ENCODE peak calls at places on chromosome 6, in five cellular contexts. One of them, this sample, is unnamed.

GRCh38 chr6:124055986-124056385 is 252.3 kb downstream of the NKAIN2 start:
- DNase-seq in activated CD4-positive, alpha-beta T cell treated with anti-CD3 and anti-CD28 coated beads, Interleukin-2, amount 50 U/mL, for 24 hours: no peak
- DNase-seq in CD4-positive, CD25-positive, alpha-beta regulatory T cell: no peak
- DNase-seq in osteocyte: no peak
- DNase-seq in stimulated activated CD4-positive, alpha-beta T cell treated with anti-CD3 and anti-CD28 coated beads, TNF-alpha, amount 100 ng/mL, for 4 hours: no peak
- DNase-seq in this sample: no peak

GRCh38 chr6:169793408-169793807 is 42.0 kb downstream of the ERMARD start:
- DNase-seq in activated CD4-positive, alpha-beta T cell treated with anti-CD3 and anti-CD28 coated beads, Interleukin-2, amount 50 U/mL, for 24 hours: no peak
- DNase-seq in CD4-positive, CD25-positive, alpha-beta regulatory T cell: no peak
- DNase-seq in osteocyte: peak; percentile 76
- DNase-seq in stimulated activated CD4-positive, alpha-beta T cell treated with anti-CD3 and anti-CD28 coated beads, TNF-alpha, amount 100 ng/mL, for 4 hours: no peak
- DNase-seq in this sample: peak; percentile 25

GRCh38 chr6:101226677-101227135 is 166.8 kb upstream of the GRIK2 start:
- DNase-seq in activated CD4-positive, alpha-beta T cell treated with anti-CD3 and anti-CD28 coated beads, Interleukin-2, amount 50 U/mL, for 24 hours: no peak
- DNase-seq in CD4-positive, CD25-positive, alpha-beta regulatory T cell: no peak
- DNase-seq in osteocyte: no peak
- DNase-seq in stimulated activated CD4-positive, alpha-beta T cell treated with anti-CD3 and anti-CD28 coated beads, TNF-alpha, amount 100 ng/mL, for 4 hours: no peak
- DNase-seq in this sample: no peak

GRCh38 chr6:38831865-38832264 is 116.8 kb downstream of the DNAH8 start:
- DNase-seq in activated CD4-positive, alpha-beta T cell treated with anti-CD3 and anti-CD28 coated beads, Interleukin-2, amount 50 U/mL, for 24 hours: no peak
- DNase-seq in CD4-positive, CD25-positive, alpha-beta regulatory T cell: no peak
- DNase-seq in osteocyte: no peak
- DNase-seq in stimulated activated CD4-positive, alpha-beta T cell treated with anti-CD3 and anti-CD28 coated beads, TNF-alpha, amount 100 ng/mL, for 4 hours: no peak
- DNase-seq in this sample: no peak

GRCh38 chr6:160972111-160972510 is 19.5 kb upstream of the MAP3K4 start:
- DNase-seq in activated CD4-positive, alpha-beta T cell treated with anti-CD3 and anti-CD28 coated beads, Interleukin-2, amount 50 U/mL, for 24 hours: no peak
- DNase-seq in CD4-positive, CD25-positive, alpha-beta regulatory T cell: no peak
- DNase-seq in osteocyte: no peak
- DNase-seq in stimulated activated CD4-positive, alpha-beta T cell treated with anti-CD3 and anti-CD28 coated beads, TNF-alpha, amount 100 ng/mL, for 4 hours: no peak
- DNase-seq in this sample: no peak

GRCh38 chr6:106315765-106316375 is 9.7 kb downstream of the ATG5 start:
- DNase-seq in activated CD4-positive, alpha-beta T cell treated with anti-CD3 and anti-CD28 coated beads, Interleukin-2, amount 50 U/mL, for 24 hours: no peak
- DNase-seq in CD4-positive, CD25-positive, alpha-beta regulatory T cell: no peak
- DNase-seq in osteocyte: no peak
- DNase-seq in stimulated activated CD4-positive, alpha-beta T cell treated with anti-CD3 and anti-CD28 coated beads, TNF-alpha, amount 100 ng/mL, for 4 hours: no peak
- DNase-seq in this sample: no peak

GRCh38 chr6:11775791-11776409 is 2.7 kb downstream of the ADTRP start:
- DNase-seq in activated CD4-positive, alpha-beta T cell treated with anti-CD3 and anti-CD28 coated beads, Interleukin-2, amount 50 U/mL, for 24 hours: no peak
- DNase-seq in CD4-positive, CD25-positive, alpha-beta regulatory T cell: no peak
- DNase-seq in osteocyte: no peak
- DNase-seq in stimulated activated CD4-positive, alpha-beta T cell treated with anti-CD3 and anti-CD28 coated beads, TNF-alpha, amount 100 ng/mL, for 4 hours: no peak
- DNase-seq in this sample: no peak

GRCh38 chr6:166862978-166863530 is 93.3 kb downstream of the RNASET2 start:
- DNase-seq in activated CD4-positive, alpha-beta T cell treated with anti-CD3 and anti-CD28 coated beads, Interleukin-2, amount 50 U/mL, for 24 hours: no peak
- DNase-seq in CD4-positive, CD25-positive, alpha-beta regulatory T cell: no peak
- DNase-seq in osteocyte: no peak
- DNase-seq in stimulated activated CD4-positive, alpha-beta T cell treated with anti-CD3 and anti-CD28 coated beads, TNF-alpha, amount 100 ng/mL, for 4 hours: no peak
- DNase-seq in this sample: no peak

GRCh38 chr6:85641916-85642773 is 541 bp downstream of the SYNCRIP start:
- DNase-seq in activated CD4-positive, alpha-beta T cell treated with anti-CD3 and anti-CD28 coated beads, Interleukin-2, amount 50 U/mL, for 24 hours: peak; percentile 38
- DNase-seq in CD4-positive, CD25-positive, alpha-beta regulatory T cell: peak; percentile 61
- DNase-seq in osteocyte: peak; percentile 86
- DNase-seq in stimulated activated CD4-positive, alpha-beta T cell treated with anti-CD3 and anti-CD28 coated beads, TNF-alpha, amount 100 ng/mL, for 4 hours: peak; percentile 30
- DNase-seq in this sample: no peak

GRCh38 chr6:163420315-163420667 is 5.8 kb downstream of the QKI start:
- DNase-seq in activated CD4-positive, alpha-beta T cell treated with anti-CD3 and anti-CD28 coated beads, Interleukin-2, amount 50 U/mL, for 24 hours: no peak
- DNase-seq in CD4-positive, CD25-positive, alpha-beta regulatory T cell: no peak
- DNase-seq in osteocyte: no peak
- DNase-seq in stimulated activated CD4-positive, alpha-beta T cell treated with anti-CD3 and anti-CD28 coated beads, TNF-alpha, amount 100 ng/mL, for 4 hours: no peak
- DNase-seq in this sample: no peak

GRCh38 chr6:100904316-100904715 is 23.2 kb upstream of the ASCC3 start:
- DNase-seq in activated CD4-positive, alpha-beta T cell treated with anti-CD3 and anti-CD28 coated beads, Interleukin-2, amount 50 U/mL, for 24 hours: no peak
- DNase-seq in CD4-positive, CD25-positive, alpha-beta regulatory T cell: no peak
- DNase-seq in osteocyte: no peak
- DNase-seq in stimulated activated CD4-positive, alpha-beta T cell treated with anti-CD3 and anti-CD28 coated beads, TNF-alpha, amount 100 ng/mL, for 4 hours: no peak
- DNase-seq in this sample: no peak